ENCODE peak calls at places on chromosomes 3 and 15, in four cellular contexts. N, H, G and B are unnamed samples.
A peak's percentile ranks its signal among the peaks of the same experiment; 100 is the strongest.

GRCh38 chr15:72740202-72740601 is 43.4 kb downstream of the ADPGK start:
- DNase-seq in N (no peak), H (no peak), G (no peak), B (no peak)

GRCh38 chr15:89514596-89515406 is 18.4 kb upstream of the RHCG start:
- DNase-seq in N (no peak), H (no peak), G (peak; percentile 99), B (no peak)

GRCh38 chr3:140430494-140430893 is 247.4 kb upstream of the TRIM42 start:
- DNase-seq in N (no peak), H (no peak), G (no peak), B (no peak)

GRCh38 chr3:129398803-129399144 is 29.7 kb downstream of the EFCAB12 start:
- DNase-seq in N (peak; percentile 52), H (peak; percentile 24), G (peak; percentile 32), B (peak; percentile 21)

GRCh38 chr3:156400735-156401134 is 154.2 kb downstream of the SSR3 start:
- DNase-seq in N (no peak), H (no peak), G (no peak), B (no peak)

GRCh38 chr3:193742628-193743027 is 149.6 kb downstream of the OPA1 start:
- DNase-seq in N (no peak), H (no peak), G (no peak), B (no peak)

GRCh38 chr3:9902372-9903237 is at the start of gene IL17RE:
- DNase-seq in N (peak; percentile 31), H (no peak), G (no peak), B (no peak)

GRCh38 chr3:131174752-131175151 is 148.1 kb downstream of the NEK11 start:
- DNase-seq in N (no peak), H (peak; percentile 27), G (peak; percentile 30), B (peak; percentile 2)

GRCh38 chr3:143464850-143465249 is 345.3 kb downstream of the CHST2 start:
- DNase-seq in N (no peak), H (no peak), G (no peak), B (no peak)

GRCh38 chr3:156474560-156475389 is 80.1 kb downstream of the SSR3 start:
- DNase-seq in N (peak; percentile 65), H (no peak), G (no peak), B (peak; percentile 29)

GRCh38 chr15:49627407-49627877 is 6.6 kb downstream of the DTWD1 start:
- DNase-seq in N (no peak), H (peak; percentile 95), G (peak; percentile 82), B (peak; percentile 63)

GRCh38 chr3:149936812-149937230 is 33.9 kb downstream of the PFN2 start:
- DNase-seq in N (peak; percentile 83), H (peak; percentile 42), G (peak; percentile 32), B (peak; percentile 53)

GRCh38 chr15:55008397-55008796 is 188.3 kb downstream of the RSL24D1 start:
- DNase-seq in N (no peak), H (no peak), G (no peak), B (no peak)

GRCh38 chr3:123157209-123157597 is 44.5 kb upstream of the SEC22A start:
- DNase-seq in N (no peak), H (no peak), G (no peak), B (no peak)

GRCh38 chr15:63833246-63833696 is 477 bp downstream of the HERC1 start:
- DNase-seq in N (peak; percentile 90), H (peak; percentile 34), G (peak; percentile 32), B (peak; percentile 42)

GRCh38 chr3:103437850-103438249 is 1003.0 kb downstream of the ZPLD1 start:
- DNase-seq in N (no peak), H (no peak), G (no peak), B (no peak)

GRCh38 chr15:57731543-57732103 is 25.1 kb downstream of the POLR2M start:
- DNase-seq in N (peak; percentile 24), H (no peak), G (no peak), B (no peak)

GRCh38 chr3:136075218-136075808 is 109.8 kb downstream of the PPP2R3A start:
- DNase-seq in N (peak; percentile 81), H (peak; percentile 48), G (peak; percentile 53), B (peak; percentile 63)

GRCh38 chr3:9870978-9871377 is 9.1 kb downstream of the CIDEC start:
- DNase-seq in N (no peak), H (peak; percentile 58), G (peak; percentile 57), B (peak; percentile 60)

GRCh38 chr3:60854762-60855161 is 396.5 kb downstream of the FHIT start:
- DNase-seq in N (no peak), H (no peak), G (no peak), B (peak; percentile 2)

GRCh38 chr15:35777016-35777415 is 231.1 kb upstream of the DPH6 start:
- DNase-seq in N (no peak), H (no peak), G (no peak), B (no peak)

GRCh38 chr3:192060160-192060783 is 599.3 kb downstream of the PYDC2 start:
- DNase-seq in N (peak; percentile 86), H (peak; percentile 20), G (no peak), B (peak; percentile 37)

GRCh38 chr15:78206326-78207109 is 27.8 kb downstream of the ACSBG1 start:
- DNase-seq in N (no peak), H (peak; percentile 26), G (no peak), B (peak; percentile 53)

GRCh38 chr3:36312351-36312750 is 68.0 kb upstream of the STAC start:
- DNase-seq in N (no peak), H (no peak), G (no peak), B (no peak)

GRCh38 chr3:71117572-71118247 is 465.8 kb downstream of the FOXP1 start:
- DNase-seq in N (no peak), H (peak; percentile 56), G (no peak), B (peak; percentile 71)

GRCh38 chr3:73848173-73848751 is 223.5 kb upstream of the PDZRN3 start:
- DNase-seq in N (peak; percentile 51), H (peak; percentile 23), G (peak; percentile 13), B (peak; percentile 68)

GRCh38 chr3:177245257-177245656 is 48.0 kb upstream of the TBL1XR1 start:
- DNase-seq in N (no peak), H (no peak), G (no peak), B (no peak)

GRCh38 chr3:150020527-150020926 is 49.8 kb upstream of the PFN2 start:
- DNase-seq in N (no peak), H (peak; percentile 70), G (peak; percentile 48), B (peak; percentile 13)

GRCh38 chr3:39644176-39644575 is 165.2 kb upstream of the MYRIP start:
- DNase-seq in N (no peak), H (peak; percentile 58), G (peak; percentile 9), B (peak; percentile 72)

GRCh38 chr3:120203621-120204020 is 81.4 kb downstream of the GPR156 start:
- DNase-seq in N (no peak), H (no peak), G (no peak), B (peak; percentile 8)

GRCh38 chr3:12294885-12295580 is 6.2 kb downstream of the PPARG start:
- DNase-seq in N (no peak), H (peak; percentile 85), G (peak; percentile 69), B (peak; percentile 87)

GRCh38 chr3:18401298-18401961 is 23.7 kb downstream of the SATB1 start:
- DNase-seq in N (no peak), H (no peak), G (no peak), B (no peak)

GRCh38 chr3:134792700-134793099 is 2.4 kb upstream of the EPHB1 start:
- DNase-seq in N (no peak), H (no peak), G (no peak), B (no peak)

GRCh38 chr3:126467611-126467955 is 8.1 kb downstream of the ZXDC start:
- DNase-seq in N (no peak), H (no peak), G (no peak), B (no peak)

GRCh38 chr3:126469479-126469878 is 6.2 kb downstream of the ZXDC start:
- DNase-seq in N (no peak), H (no peak), G (no peak), B (no peak)

GRCh38 chr3:126466886-126467610 is 8.6 kb downstream of the ZXDC start:
- DNase-seq in N (no peak), H (no peak), G (no peak), B (no peak)

GRCh38 chr3:126465928-126466564 is 9.6 kb downstream of the ZXDC start:
- DNase-seq in N (no peak), H (no peak), G (no peak), B (no peak)

GRCh38 chr3:126468028-126468891 is 7.4 kb downstream of the ZXDC start:
- DNase-seq in N (no peak), H (no peak), G (no peak), B (no peak)
- H3K4me1 ChIP-seq in N (peaks cover 12% of the 10 kb centered on the region), H (peaks cover 15% of the 10 kb centered on the region), G (peaks cover 18% of the 10 kb centered on the region), B (peaks cover 5% of the 10 kb centered on the region)

GRCh38 chr3:152524198-152525140 is 255.7 kb downstream of the MBNL1 start:
- DNase-seq in N (peak; percentile 57), H (peak; percentile 16), G (peak; percentile 12), B (peak; percentile 29)
- H2AFZ ChIP-seq in N (no peak overlapping the region), H (no peak overlapping the region), G (no peak overlapping the region), B (no peak overlapping the region)

GRCh38 chr3:20250786-20251185 is 64.8 kb upstream of the SGO1 start:
- DNase-seq in N (peak; percentile 33), H (no peak), G (no peak), B (no peak)
- H3K4me3 ChIP-seq in N (no peak overlapping the region), H (no peak overlapping the region), G (no peak overlapping the region), B (no peak overlapping the region)

DNA sequence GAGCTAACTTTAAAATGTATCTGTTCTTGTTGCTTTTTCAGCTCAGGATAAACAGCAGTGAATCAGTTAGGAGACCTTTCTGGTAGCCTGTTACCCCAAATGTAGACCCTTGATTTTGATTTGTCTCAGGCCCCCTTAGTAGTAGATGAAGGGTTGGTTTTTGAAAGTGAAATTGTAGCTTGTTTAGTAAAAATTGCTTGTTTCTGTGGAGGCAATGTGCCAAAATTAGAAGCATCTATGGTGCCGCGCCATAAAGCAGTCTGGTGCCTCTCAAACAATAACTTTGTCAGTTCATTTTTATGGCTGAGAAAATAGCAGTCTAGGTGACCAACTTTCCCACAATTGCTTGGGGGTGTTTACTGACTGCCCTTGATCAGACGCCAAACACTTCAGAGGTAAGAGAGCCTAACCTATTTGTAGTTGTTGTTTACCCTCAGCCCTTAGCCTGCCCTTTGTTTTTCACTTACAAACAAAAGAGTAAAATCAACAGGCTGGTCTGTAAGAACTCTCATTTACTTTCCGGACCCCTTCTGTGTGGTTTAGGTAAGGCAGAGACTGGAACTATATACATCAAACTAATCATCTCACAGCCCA is 174.5 kb downstream of the FNDC3B start:
- DNase-seq in N (no peak), H (no peak), G (no peak), B (no peak)
- H3K4me1 ChIP-seq in N (peaks cover 4% of the 10 kb centered on the region), H (peaks cover 72% of the 10 kb centered on the region), G (peaks cover 57% of the 10 kb centered on the region), B (peaks cover 10% of the 10 kb centered on the region)

GRCh38 chr3:118277803-118278202 is 756.8 kb downstream of the IGSF11 start:
- DNase-seq in N (no peak), H (no peak), G (no peak), B (no peak)
- H2AFZ ChIP-seq in N (no peak overlapping the region), H (no peak overlapping the region), G (no peak overlapping the region), B (no peak overlapping the region)

GRCh38 chr3:52443791-52444687 is 864 bp downstream of the SEMA3G start:
- DNase-seq in N (no peak), H (no peak), G (no peak), B (no peak)
- H3K4me3 ChIP-seq in N (peak overlapping the region; percentile 32), H (no peak overlapping the region), G (no peak overlapping the region), B (no peak overlapping the region)

GRCh38 chr3:195888311-195888761 is 20.0 kb downstream of the TNK2 start:
- DNase-seq in N (no peak), H (no peak), G (no peak), B (no peak)
- H3K4me1 ChIP-seq in N (peaks cover 48% of the 10 kb centered on the region), H (peaks cover 39% of the 10 kb centered on the region), G (peaks cover 20% of the 10 kb centered on the region), B (peaks cover 23% of the 10 kb centered on the region)